ENCODE peak calls at places on chromosomes 1 and 21, in ten cellular contexts. S is transverse colon, O is K562, V is ovary, P is A549, U is esophagus muscularis mucosa, Z is SK-N-SH, E is sigmoid colon, H is stomach, D is H1. X is an unnamed sample.

GRCh38 chr1:147781056-147781471 is 20.7 kb upstream of the GJA5 start:
- DNase-seq in D (no peak), O (no peak), P (no peak), U (no peak), E (no peak), S (no peak), Z (no peak), V (no peak), H (no peak), X (no peak)

GRCh38 chr1:204065174-204065985 is 7.5 kb upstream of the SOX13 start:
- DNase-seq in P (no peak), E (peak), U (no peak), Z (no peak), O (no peak), H (peak), V (peak), D (peak), S (peak), X (no peak)

GRCh38 chr1:212178830-212179370 is 106.3 kb upstream of the PPP2R5A start:
- DNase-seq in Z (no peak), S (no peak), H (no peak), E (no peak), O (no peak), V (no peak), D (no peak), U (no peak), P (no peak), X (no peak)

GRCh38 chr1:87600848-87601247 is 272.2 kb downstream of the LMO4 start:
- DNase-seq in E (no peak), H (no peak), U (no peak), O (no peak), S (no peak), P (peak), V (no peak), D (no peak), Z (no peak), X (no peak)

GRCh38 chr1:38680801-38681510 is 178.6 kb downstream of the RRAGC start:
- DNase-seq in H (no peak), D (no peak), U (peak), E (no peak), V (no peak), S (no peak), O (peak), P (no peak), Z (no peak), X (no peak)

GRCh38 chr1:9836632-9836960 is 12.8 kb upstream of the CLSTN1 start:
- DNase-seq in O (no peak), S (no peak), U (no peak), V (no peak), D (no peak), E (peak), P (no peak), H (no peak), Z (no peak), X (no peak)

GRCh38 chr1:2476066-2476999 is at the start of gene PLCH2:
- DNase-seq in Z (no peak), S (no peak), E (no peak), O (no peak), H (no peak), P (no peak), V (no peak), D (no peak), U (no peak), X (no peak)

GRCh38 chr1:221100196-221100950 is 221.1 kb downstream of the HLX start:
- DNase-seq in U (no peak), H (no peak), E (no peak), O (peak), Z (no peak), D (no peak), P (peak), S (no peak), V (no peak), X (no peak)

GRCh38 chr1:29236993-29237905 is 927 bp downstream of the PTPRU start:
- DNase-seq in D (no peak), S (peak), U (no peak), E (peak), O (no peak), V (peak), H (peak), Z (peak), P (peak), X (no peak)

GRCh38 chr1:159945483-159946241 is at the start of gene IGSF9:
- DNase-seq in S (peak), H (peak), D (peak), V (peak), U (no peak), O (peak), P (peak), Z (peak), E (peak), X (peak)

GRCh38 chr1:225347123-225347683 is 80.6 kb downstream of the LBR start:
- DNase-seq in Z (no peak), U (no peak), H (no peak), P (no peak), S (no peak), D (no peak), E (no peak), V (no peak), O (no peak), X (no peak)

GRCh38 chr1:15046487-15047165 is 106.9 kb upstream of the TMEM51 start:
- DNase-seq in Z (peak), S (peak), U (no peak), V (peak), O (peak), E (peak), H (peak), D (peak), P (peak), X (peak)

GRCh38 chr1:184036517-184036949 is 995 bp downstream of the COLGALT2 start:
- DNase-seq in S (peak), P (peak), D (no peak), V (no peak), H (no peak), Z (peak), U (no peak), E (peak), O (peak), X (peak)

GRCh38 chr1:175434268-175434860 is 241.8 kb upstream of the KIAA0040 start:
- DNase-seq in H (no peak), Z (no peak), V (no peak), E (no peak), D (peak), S (no peak), O (peak), U (no peak), P (peak), X (no peak)

GRCh38 chr1:204746838-204747442 is 61.4 kb upstream of the LRRN2 start:
- DNase-seq in Z (peak), D (peak), E (no peak), V (no peak), O (peak), H (peak), U (peak), S (peak), P (peak), X (no peak)

GRCh38 chr1:151135433-151136385 is 10.7 kb downstream of the SEMA6C start:
- DNase-seq in P (no peak), U (no peak), O (no peak), H (no peak), Z (peak), D (no peak), S (no peak), V (no peak), E (no peak), X (no peak)

DNA sequence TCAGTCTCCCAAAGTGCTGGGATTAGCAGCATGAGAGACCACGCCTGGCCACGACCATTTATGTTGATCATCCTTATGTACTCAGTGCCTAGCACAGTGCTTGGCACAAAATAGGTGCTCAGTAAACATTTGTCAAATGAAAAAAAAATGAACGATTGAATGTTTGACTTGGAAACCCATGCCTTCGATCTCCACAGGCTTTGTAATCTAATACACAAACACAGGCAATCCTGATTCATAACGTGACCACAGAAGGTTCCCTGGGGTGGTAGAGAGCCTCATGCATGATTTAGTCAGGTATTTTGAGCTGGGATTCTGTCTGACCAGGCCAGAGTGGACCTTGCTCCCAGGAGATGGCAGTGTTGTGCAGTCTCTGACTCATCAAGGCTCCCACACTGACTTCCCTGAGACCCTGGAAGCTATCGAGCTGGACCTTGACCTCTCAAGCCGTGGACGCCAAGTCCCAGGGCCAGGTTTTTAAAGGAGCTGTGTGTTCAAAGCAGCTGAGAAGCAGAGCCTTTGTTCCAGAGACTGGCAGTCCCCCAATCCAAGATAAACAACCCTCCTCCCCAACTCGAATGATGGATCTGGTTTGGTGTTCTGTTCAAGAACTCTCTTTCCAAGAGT is 81.1 kb downstream of the PGM1 start:
- DNase-seq in V (peak), H (peak), Z (peak), P (peak), D (peak), U (peak), E (peak), S (peak), O (peak), X (no peak)
- TF ChIP-seq EP300 in V (no peak), H (no peak), Z (no peak), P (no peak), D (no peak), U (no peak), E (no peak), S (no peak), O (no peak), X (no peak)

GRCh38 chr21:26388731-26389231 is 184.3 kb downstream of the CYYR1 start:
- DNase-seq in P (peak), E (no peak), D (no peak), U (no peak), Z (peak), S (no peak), H (no peak), O (no peak), V (no peak), X (no peak)

GRCh38 chr21:26385721-26386120 is 187.4 kb downstream of the CYYR1 start:
- DNase-seq in Z (no peak), V (no peak), E (no peak), H (no peak), S (no peak), O (no peak), D (no peak), U (no peak), P (no peak), X (no peak)

GRCh38 chr21:26389971-26390641 is 183.0 kb downstream of the CYYR1 start:
- DNase-seq in V (no peak), S (no peak), P (peak), U (no peak), O (no peak), H (no peak), E (no peak), D (no peak), Z (no peak), X (no peak)

GRCh38 chr21:26394341-26394740 is 178.7 kb downstream of the CYYR1 start:
- DNase-seq in P (no peak), H (no peak), V (no peak), Z (no peak), E (no peak), D (no peak), O (no peak), S (no peak), U (no peak), X (no peak)

DNA sequence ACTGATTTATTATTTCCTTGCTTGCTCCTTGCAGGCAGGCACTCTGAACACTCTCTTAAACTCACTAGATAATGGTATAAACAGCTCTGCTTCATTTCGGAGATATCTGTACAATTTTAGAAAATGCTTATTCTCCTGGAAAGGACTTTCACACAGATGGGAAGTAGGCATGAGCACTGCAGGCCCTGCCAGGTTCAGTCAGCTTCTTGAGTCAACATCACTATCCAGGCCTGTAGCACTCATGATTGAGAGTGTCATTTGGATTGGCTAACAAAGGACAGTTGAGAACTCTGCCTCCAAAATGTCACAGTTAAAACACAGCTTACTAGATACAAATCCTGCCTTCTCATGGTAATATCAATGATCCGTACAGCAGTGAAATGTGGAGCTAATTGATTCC is 181.9 kb downstream of the CYYR1 start:
- DNase-seq in P (peak), V (no peak), U (no peak), H (no peak), O (no peak), S (no peak), Z (no peak), D (no peak), E (no peak), X (no peak)
- H3K27ac ChIP-seq in P (peak), V (no peak), U (no peak), H (no peak), O (no peak), S (no peak), Z (no peak), D (no peak), E (no peak), X (no peak)

GRCh38 chr1:201419241-201419640 is 2.3 kb downstream of the TNNI1 start:
- DNase-seq in U (no peak), S (no peak), D (no peak), H (no peak), Z (no peak), O (no peak), E (no peak), V (no peak), P (no peak), X (no peak)
- H3K4me3 ChIP-seq in U (no peak), S (no peak), D (no peak), H (no peak), Z (no peak), O (no peak), E (no peak), V (no peak), P (no peak), X (no peak)

DNA sequence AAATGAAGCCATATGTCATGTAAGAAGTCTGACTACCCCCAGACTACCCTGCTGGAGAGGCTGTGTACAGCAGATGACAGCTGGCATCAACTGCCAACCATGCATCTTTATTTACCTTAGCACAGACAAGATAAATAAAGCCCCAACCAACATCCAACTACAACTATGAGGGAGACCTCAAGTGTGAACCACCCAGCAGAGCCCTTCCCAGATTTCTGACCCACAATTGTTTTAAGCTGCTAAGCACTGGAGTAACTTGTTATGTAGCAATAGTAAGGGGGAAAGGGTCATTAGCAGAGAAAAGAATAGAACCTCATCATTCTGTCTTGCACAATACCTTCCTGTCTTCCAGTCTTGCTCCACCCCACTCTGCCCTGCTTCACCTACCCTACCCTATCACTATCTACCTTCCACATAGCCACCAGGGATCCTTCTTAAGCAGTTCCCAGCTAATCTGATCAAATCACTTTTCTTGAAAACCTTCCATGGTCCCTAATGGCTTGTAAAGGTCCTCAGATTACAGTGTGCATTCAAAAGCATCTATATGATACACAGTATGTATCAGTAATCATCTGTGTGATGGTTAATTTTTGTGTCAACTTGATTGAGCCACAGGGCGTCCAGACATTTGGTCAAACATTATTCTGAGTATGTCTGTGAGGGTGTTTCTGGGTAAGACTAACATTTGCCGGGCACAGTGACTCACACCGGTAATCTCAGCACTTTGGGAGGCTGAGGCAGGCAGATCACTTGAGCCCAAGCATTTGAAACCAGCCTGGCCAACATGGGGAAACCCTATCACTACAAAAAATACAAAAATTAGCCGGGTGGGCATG is 19.6 kb upstream of the RBM15 start:
- DNase-seq in O (no peak), H (no peak), U (no peak), S (no peak), P (no peak), V (no peak), Z (no peak), E (no peak), D (no peak), X (no peak)
- TF ChIP-seq EP300 in O (no peak), H (no peak), U (no peak), S (no peak), P (no peak), V (no peak), Z (no peak), E (no peak), D (no peak), X (no peak)

DNA sequence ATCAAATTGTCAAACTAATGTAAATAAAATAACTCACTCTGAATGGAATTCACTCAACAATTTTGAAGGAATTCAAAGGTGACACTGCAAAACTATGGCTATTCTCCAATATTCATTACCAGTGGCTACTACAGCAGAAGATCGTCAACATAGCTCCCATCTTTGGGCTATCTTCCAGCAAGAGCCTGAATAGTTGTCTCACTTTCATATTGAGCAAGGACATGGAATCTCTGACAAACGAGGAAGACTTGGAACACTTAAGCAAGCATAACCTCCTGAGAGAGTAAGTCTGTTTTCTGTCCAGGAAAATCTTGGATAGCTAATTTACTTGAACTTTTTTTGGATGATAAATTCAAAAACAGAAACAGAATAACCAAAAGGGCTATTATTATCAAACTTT is 54.8 kb upstream of the DPT start:
- DNase-seq in S (no peak), Z (no peak), P (peak), U (no peak), H (no peak), V (peak), O (no peak), E (peak), D (no peak), X (no peak)
- H3K27ac ChIP-seq in S (peak), Z (no peak), P (no peak), U (peak), H (no peak), V (no peak), O (no peak), E (peak), D (no peak), X (no peak)

GRCh38 chr21:44941567-44941966 is 1.7 kb downstream of the SLX9 start:
- DNase-seq in E (peak), U (no peak), D (no peak), S (no peak), P (no peak), Z (no peak), H (no peak), O (no peak), V (no peak), X (peak)
- H3K4me3 ChIP-seq in E (no peak), U (no peak), D (peak), S (no peak), P (no peak), Z (no peak), H (peak), O (peak), V (no peak), X (no peak)

DNA sequence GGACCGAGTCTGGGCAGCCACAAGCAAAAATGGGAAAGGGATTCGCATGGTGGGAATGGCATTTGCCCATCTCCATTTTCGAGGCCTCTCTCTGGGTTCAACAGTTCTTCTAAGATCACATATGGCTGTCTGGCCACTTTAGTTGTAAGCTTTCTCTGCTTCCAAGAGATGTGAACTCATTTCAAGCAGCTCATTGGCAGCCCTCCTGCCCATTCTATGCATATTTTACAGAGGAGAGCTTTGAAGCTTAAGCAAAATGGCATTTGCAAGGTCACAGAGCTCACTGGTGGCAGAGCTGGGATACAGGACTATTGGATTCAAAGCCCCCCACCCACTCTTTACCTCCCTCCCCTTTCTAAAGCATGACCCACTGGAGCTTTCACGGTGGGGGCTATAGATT is 93.7 kb downstream of the HHIPL2 start:
- DNase-seq in V (no peak), Z (no peak), D (no peak), O (no peak), U (no peak), S (no peak), P (no peak), H (no peak), E (no peak), X (no peak)
- TF ChIP-seq EP300 in V (no peak), Z (no peak), D (no peak), O (no peak), U (no peak), S (no peak), P (no peak), H (no peak), E (no peak), X (no peak)

DNA sequence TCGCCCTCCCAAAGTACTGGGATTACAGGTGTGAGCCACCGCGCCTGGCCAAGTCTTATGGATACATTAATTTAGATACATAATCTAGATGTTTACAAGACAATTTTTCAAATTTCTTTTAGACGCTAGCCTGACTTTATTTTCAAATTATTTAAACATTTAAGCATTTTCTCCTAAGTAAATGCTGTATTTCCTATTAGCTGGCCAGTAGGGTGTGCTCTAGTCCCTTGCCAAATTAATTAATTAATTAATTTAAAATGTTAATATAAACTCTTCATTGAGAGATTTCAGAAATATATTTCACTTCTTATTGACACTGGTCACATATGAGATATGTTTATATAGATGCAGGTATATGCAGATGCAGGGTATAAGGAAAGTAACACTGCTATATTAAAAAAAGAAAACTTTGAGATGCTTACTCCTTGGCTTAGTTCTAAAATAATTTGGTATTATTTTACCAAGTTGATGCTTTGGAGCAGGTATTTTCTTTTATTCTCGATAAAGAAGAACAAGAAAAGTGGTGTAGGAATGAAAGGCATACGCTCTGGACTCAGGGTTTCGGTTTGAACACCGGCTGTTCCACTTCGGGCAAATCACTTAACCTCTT is 5.2 kb upstream of the ERRFI1 start:
- DNase-seq in H (no peak), S (no peak), P (peak), E (no peak), O (peak), U (no peak), Z (peak), V (no peak), D (no peak), X (no peak)
- H3K27ac ChIP-seq in H (no peak), S (no peak), P (peak), E (peak), O (no peak), U (peak), Z (no peak), V (no peak), D (no peak), X (no peak)

X was measured in suprapubic skin.